ENCODE peak calls at places on chromosomes 6 and 20, in ten cellular contexts. One of them, this sample, is unnamed.

GRCh38 chr6:170097505-170098427 is 193.1 kb downstream of the DLL1 start:
- DNase-seq in CD8-positive, alpha-beta T cell: peak; percentile 8
- DNase-seq in body of pancreas: no peak
- DNase-seq in heart right ventricle: peak; percentile 2
- DNase-seq in uterus: peak; percentile 3
- DNase-seq in CD4-positive, CD25-positive, alpha-beta regulatory T cell: no peak
- DNase-seq in IMR-90: no peak
- DNase-seq in SJSA1: no peak
- DNase-seq in right atrium auricular region: peak; percentile 26
- DNase-seq in right cardiac atrium: peak; percentile 42
- DNase-seq in this sample: no peak

GRCh38 chr6:159821726-159822125 is 21.6 kb downstream of the PNLDC1 start:
- DNase-seq in body of pancreas: no peak
- DNase-seq in heart right ventricle: no peak
- DNase-seq in uterus: no peak
- DNase-seq in SJSA1: no peak
- DNase-seq in IMR-90: no peak
- DNase-seq in right atrium auricular region: no peak
- DNase-seq in CD8-positive, alpha-beta T cell: no peak
- DNase-seq in right cardiac atrium: no peak
- DNase-seq in CD4-positive, CD25-positive, alpha-beta regulatory T cell: no peak
- DNase-seq in this sample: no peak

GRCh38 chr20:1391640-1392442 is 1.0 kb downstream of the FKBP1A start:
- DNase-seq in CD8-positive, alpha-beta T cell: no peak
- DNase-seq in heart right ventricle: no peak
- DNase-seq in uterus: no peak
- DNase-seq in right cardiac atrium: no peak
- DNase-seq in right atrium auricular region: no peak
- DNase-seq in body of pancreas: no peak
- DNase-seq in IMR-90: peak; percentile 43
- DNase-seq in CD4-positive, CD25-positive, alpha-beta regulatory T cell: no peak
- DNase-seq in SJSA1: peak; percentile 59
- DNase-seq in this sample: no peak

GRCh38 chr20:40108321-40108720 is 580.7 kb downstream of the MAFB start:
- DNase-seq in heart right ventricle: no peak
- DNase-seq in SJSA1: no peak
- DNase-seq in CD8-positive, alpha-beta T cell: no peak
- DNase-seq in right atrium auricular region: no peak
- DNase-seq in uterus: no peak
- DNase-seq in right cardiac atrium: no peak
- DNase-seq in body of pancreas: no peak
- DNase-seq in IMR-90: no peak
- DNase-seq in CD4-positive, CD25-positive, alpha-beta regulatory T cell: no peak
- DNase-seq in this sample: no peak

GRCh38 chr6:147693185-147693584 is 184.7 kb downstream of the SAMD5 start:
- DNase-seq in SJSA1: no peak
- DNase-seq in right cardiac atrium: no peak
- DNase-seq in IMR-90: no peak
- DNase-seq in uterus: no peak
- DNase-seq in CD8-positive, alpha-beta T cell: no peak
- DNase-seq in heart right ventricle: no peak
- DNase-seq in right atrium auricular region: no peak
- DNase-seq in CD4-positive, CD25-positive, alpha-beta regulatory T cell: no peak
- DNase-seq in body of pancreas: no peak
- DNase-seq in this sample: no peak

GRCh38 chr6:40176117-40176516 is 241.9 kb upstream of the MOCS1 start:
- DNase-seq in CD4-positive, CD25-positive, alpha-beta regulatory T cell: no peak
- DNase-seq in right atrium auricular region: no peak
- DNase-seq in IMR-90: no peak
- DNase-seq in body of pancreas: no peak
- DNase-seq in CD8-positive, alpha-beta T cell: no peak
- DNase-seq in SJSA1: no peak
- DNase-seq in heart right ventricle: no peak
- DNase-seq in right cardiac atrium: no peak
- DNase-seq in uterus: no peak
- DNase-seq in this sample: no peak

GRCh38 chr6:38567436-38567835 is 72.3 kb downstream of the BTBD9 start:
- DNase-seq in right atrium auricular region: peak; percentile 66
- DNase-seq in IMR-90: peak; percentile 93
- DNase-seq in uterus: peak; percentile 83
- DNase-seq in CD4-positive, CD25-positive, alpha-beta regulatory T cell: no peak
- DNase-seq in right cardiac atrium: peak; percentile 87
- DNase-seq in heart right ventricle: peak; percentile 82
- DNase-seq in body of pancreas: peak; percentile 49
- DNase-seq in SJSA1: peak; percentile 61
- DNase-seq in CD8-positive, alpha-beta T cell: no peak
- DNase-seq in this sample: peak; percentile 40

GRCh38 chr6:34360556-34360955 is 31.9 kb downstream of the NUDT3 start:
- DNase-seq in right atrium auricular region: no peak
- DNase-seq in CD8-positive, alpha-beta T cell: no peak
- DNase-seq in body of pancreas: no peak
- DNase-seq in IMR-90: peak; percentile 80
- DNase-seq in CD4-positive, CD25-positive, alpha-beta regulatory T cell: no peak
- DNase-seq in right cardiac atrium: no peak
- DNase-seq in SJSA1: no peak
- DNase-seq in uterus: no peak
- DNase-seq in heart right ventricle: no peak
- DNase-seq in this sample: no peak

GRCh38 chr20:53129557-53129956 is 157.4 kb downstream of the TSHZ2 start:
- DNase-seq in IMR-90: no peak
- DNase-seq in right cardiac atrium: no peak
- DNase-seq in uterus: no peak
- DNase-seq in SJSA1: no peak
- DNase-seq in CD4-positive, CD25-positive, alpha-beta regulatory T cell: no peak
- DNase-seq in heart right ventricle: no peak
- DNase-seq in right atrium auricular region: no peak
- DNase-seq in CD8-positive, alpha-beta T cell: no peak
- DNase-seq in body of pancreas: no peak
- DNase-seq in this sample: no peak

GRCh38 chr6:111087871-111088667 is 766 bp downstream of the SLC16A10 start:
- DNase-seq in right atrium auricular region: no peak
- DNase-seq in uterus: no peak
- DNase-seq in CD8-positive, alpha-beta T cell: peak; percentile 60
- DNase-seq in CD4-positive, CD25-positive, alpha-beta regulatory T cell: peak; percentile 80
- DNase-seq in body of pancreas: peak; percentile 77
- DNase-seq in right cardiac atrium: peak; percentile 50
- DNase-seq in heart right ventricle: no peak
- DNase-seq in IMR-90: no peak
- DNase-seq in SJSA1: no peak
- DNase-seq in this sample: peak; percentile 33

GRCh38 chr6:31945507-31946369 is at the start of gene CFB:
- DNase-seq in uterus: peak; percentile 82
- DNase-seq in heart right ventricle: peak; percentile 54
- DNase-seq in CD8-positive, alpha-beta T cell: no peak
- DNase-seq in SJSA1: no peak
- DNase-seq in CD4-positive, CD25-positive, alpha-beta regulatory T cell: no peak
- DNase-seq in right atrium auricular region: peak; percentile 88
- DNase-seq in right cardiac atrium: peak; percentile 90
- DNase-seq in IMR-90: peak; percentile 86
- DNase-seq in body of pancreas: peak; percentile 76
- DNase-seq in this sample: peak; percentile 72

GRCh38 chr6:31935829-31936228 is 8.3 kb downstream of the C2 start:
- DNase-seq in body of pancreas: no peak
- DNase-seq in SJSA1: no peak
- DNase-seq in right cardiac atrium: no peak
- DNase-seq in right atrium auricular region: no peak
- DNase-seq in uterus: no peak
- DNase-seq in CD4-positive, CD25-positive, alpha-beta regulatory T cell: no peak
- DNase-seq in IMR-90: no peak
- DNase-seq in CD8-positive, alpha-beta T cell: no peak
- DNase-seq in heart right ventricle: no peak
- DNase-seq in this sample: no peak

GRCh38 chr6:31943742-31944141 is 2.2 kb upstream of the CFB start:
- DNase-seq in body of pancreas: no peak
- DNase-seq in IMR-90: no peak
- DNase-seq in right cardiac atrium: no peak
- DNase-seq in heart right ventricle: no peak
- DNase-seq in uterus: no peak
- DNase-seq in SJSA1: no peak
- DNase-seq in CD8-positive, alpha-beta T cell: no peak
- DNase-seq in right atrium auricular region: no peak
- DNase-seq in CD4-positive, CD25-positive, alpha-beta regulatory T cell: no peak
- DNase-seq in this sample: no peak

GRCh38 chr6:31945154-31945506 is 765 bp upstream of the CFB start:
- DNase-seq in IMR-90: no peak
- DNase-seq in SJSA1: no peak
- DNase-seq in CD8-positive, alpha-beta T cell: no peak
- DNase-seq in right cardiac atrium: no peak
- DNase-seq in CD4-positive, CD25-positive, alpha-beta regulatory T cell: no peak
- DNase-seq in body of pancreas: no peak
- DNase-seq in uterus: no peak
- DNase-seq in heart right ventricle: no peak
- DNase-seq in right atrium auricular region: no peak
- DNase-seq in this sample: no peak

GRCh38 chr6:31940256-31940664 is 5.6 kb upstream of the CFB start:
- DNase-seq in right atrium auricular region: no peak
- DNase-seq in IMR-90: peak; percentile 55
- DNase-seq in right cardiac atrium: no peak
- DNase-seq in uterus: no peak
- DNase-seq in CD8-positive, alpha-beta T cell: no peak
- DNase-seq in body of pancreas: no peak
- DNase-seq in CD4-positive, CD25-positive, alpha-beta regulatory T cell: no peak
- DNase-seq in heart right ventricle: no peak
- DNase-seq in SJSA1: no peak
- DNase-seq in this sample: no peak
- H3K27ac ChIP-seq in right atrium auricular region: no peak overlapping the region
- H3K27ac ChIP-seq in IMR-90: no peak overlapping the region
- H3K27ac ChIP-seq in right cardiac atrium: no peak overlapping the region
- H3K27ac ChIP-seq in uterus: no peak overlapping the region
- H3K27ac ChIP-seq in CD8-positive, alpha-beta T cell: no peak overlapping the region
- H3K27ac ChIP-seq in body of pancreas: no peak overlapping the region
- H3K27ac ChIP-seq in CD4-positive, CD25-positive, alpha-beta regulatory T cell: no peak overlapping the region
- H3K27ac ChIP-seq in heart right ventricle: no peak overlapping the region
- H3K27ac ChIP-seq in SJSA1: no peak overlapping the region
- H3K27ac ChIP-seq in this sample: no peak overlapping the region

DNA sequence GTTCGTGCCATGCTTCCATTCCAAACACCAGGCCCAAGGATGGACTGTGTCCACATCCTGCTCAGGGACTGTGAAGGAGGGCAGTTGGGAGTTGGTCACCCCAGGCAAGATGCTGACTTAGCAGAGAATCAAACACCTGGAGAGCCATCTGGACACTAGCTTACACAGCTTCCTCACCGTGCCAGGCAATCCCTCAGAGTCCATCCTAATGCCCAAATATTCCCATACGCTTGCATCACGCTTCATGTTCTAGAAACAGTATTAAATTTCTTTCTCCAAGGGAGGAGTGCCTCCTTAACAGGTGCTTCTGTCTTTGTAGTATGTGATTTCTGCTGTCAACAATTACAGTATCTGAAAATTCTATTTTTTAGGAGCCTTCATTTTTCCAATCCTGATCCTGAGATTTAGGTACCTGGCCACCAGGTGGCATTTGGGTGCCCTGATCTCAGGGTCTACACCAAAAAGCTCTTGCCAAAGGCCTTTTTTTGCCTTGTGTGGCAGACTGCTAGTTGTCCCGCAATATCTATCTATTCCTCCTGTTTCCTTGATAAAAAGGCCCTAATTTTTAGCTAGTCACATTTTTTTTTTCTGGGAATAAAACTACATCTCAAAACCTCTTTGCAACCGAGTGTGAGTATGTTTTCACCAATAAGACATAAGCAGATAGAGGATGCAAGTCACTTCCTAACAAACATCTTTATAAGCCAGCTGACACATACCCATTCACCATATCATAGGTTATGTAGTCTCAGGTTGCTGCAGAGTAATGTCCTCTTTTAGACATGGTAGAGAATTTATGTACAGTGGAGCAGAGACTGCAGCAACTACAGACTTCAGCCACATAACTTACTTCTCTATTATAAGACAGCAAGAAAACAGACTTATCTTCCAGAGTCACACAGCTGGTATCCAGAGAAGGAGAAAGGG is 85.0 kb downstream of the PREP start:
- DNase-seq in CD4-positive, CD25-positive, alpha-beta regulatory T cell: no peak
- DNase-seq in IMR-90: no peak
- DNase-seq in body of pancreas: peak; percentile 46
- DNase-seq in CD8-positive, alpha-beta T cell: no peak
- DNase-seq in uterus: no peak
- DNase-seq in SJSA1: no peak
- DNase-seq in heart right ventricle: no peak
- DNase-seq in right cardiac atrium: no peak
- DNase-seq in right atrium auricular region: no peak
- DNase-seq in this sample: no peak
- H3K4me1 ChIP-seq in CD4-positive, CD25-positive, alpha-beta regulatory T cell: no peaks in the 10 kb centered on the region
- H3K4me1 ChIP-seq in IMR-90: no peaks in the 10 kb centered on the region
- H3K4me1 ChIP-seq in body of pancreas: peaks cover 24% of the 10 kb centered on the region
- H3K4me1 ChIP-seq in CD8-positive, alpha-beta T cell: no peaks in the 10 kb centered on the region
- H3K4me1 ChIP-seq in uterus: no peaks in the 10 kb centered on the region
- H3K4me1 ChIP-seq in SJSA1: peaks cover 7% of the 10 kb centered on the region
- H3K4me1 ChIP-seq in heart right ventricle: peaks cover 5% of the 10 kb centered on the region
- H3K4me1 ChIP-seq in right cardiac atrium: no peaks in the 10 kb centered on the region
- H3K4me1 ChIP-seq in right atrium auricular region: peaks cover 9% of the 10 kb centered on the region
- H3K4me1 ChIP-seq in this sample: no peaks in the 10 kb centered on the region

GRCh38 chr6:109299695-109300564 is 82.3 kb downstream of the CD164 start:
- DNase-seq in right cardiac atrium: no peak
- DNase-seq in heart right ventricle: peak; percentile 62
- DNase-seq in CD8-positive, alpha-beta T cell: no peak
- DNase-seq in SJSA1: no peak
- DNase-seq in IMR-90: no peak
- DNase-seq in uterus: peak; percentile 32
- DNase-seq in right atrium auricular region: no peak
- DNase-seq in CD4-positive, CD25-positive, alpha-beta regulatory T cell: no peak
- DNase-seq in body of pancreas: peak; percentile 66
- DNase-seq in this sample: no peak
- H3K27ac ChIP-seq in right cardiac atrium: peak overlapping the region; percentile 88
- H3K27ac ChIP-seq in heart right ventricle: peak overlapping the region; percentile 77
- H3K27ac ChIP-seq in CD8-positive, alpha-beta T cell: no peak overlapping the region
- H3K27ac ChIP-seq in SJSA1: no peak overlapping the region
- H3K27ac ChIP-seq in IMR-90: no peak overlapping the region
- H3K27ac ChIP-seq in uterus: peak overlapping the region; percentile 64
- H3K27ac ChIP-seq in right atrium auricular region: peak overlapping the region; percentile 91
- H3K27ac ChIP-seq in CD4-positive, CD25-positive, alpha-beta regulatory T cell: no peak overlapping the region
- H3K27ac ChIP-seq in body of pancreas: peak overlapping the region; percentile 47
- H3K27ac ChIP-seq in this sample: no peak overlapping the region

DNA sequence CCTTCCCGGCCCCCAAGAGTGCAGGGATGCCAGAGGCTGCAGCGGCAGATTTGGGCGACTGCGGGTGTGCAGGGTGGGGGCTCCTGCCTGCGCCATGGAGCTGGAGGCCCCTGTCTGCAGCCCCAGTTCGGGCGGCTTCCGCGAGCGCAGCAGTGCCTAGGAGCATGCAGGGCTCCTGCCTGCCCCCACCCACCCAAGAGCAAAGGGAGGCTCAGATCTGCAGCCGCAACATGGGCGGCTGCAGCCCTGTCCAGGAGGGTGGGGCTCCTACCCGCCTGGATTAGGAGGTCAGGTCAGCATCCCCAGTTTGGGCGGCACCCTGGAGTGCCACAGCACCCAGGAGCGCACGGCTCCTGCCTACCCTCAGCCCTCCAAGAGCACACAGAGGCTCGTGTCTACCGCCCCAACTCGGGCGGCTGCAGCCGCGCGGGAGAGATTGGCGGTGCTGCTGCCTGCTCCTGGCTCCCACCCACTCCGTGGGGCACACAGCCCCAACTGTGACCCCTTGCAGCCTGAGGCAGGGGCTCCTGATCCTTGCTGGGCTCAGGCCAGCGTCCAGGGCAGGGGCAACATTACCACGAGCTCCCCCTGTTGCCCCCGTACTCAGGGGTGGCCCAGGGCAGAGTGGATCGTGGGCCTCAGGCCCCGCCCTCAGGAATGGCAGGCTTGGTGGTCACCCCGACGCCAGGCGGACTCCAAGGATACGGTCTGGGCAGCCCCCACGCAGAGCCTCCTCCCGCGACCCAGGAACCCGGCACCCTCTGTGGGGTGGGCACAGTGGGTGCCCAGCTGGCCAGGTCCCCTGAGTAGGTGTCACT is 55.5 kb upstream of the UNC93A start:
- DNase-seq in IMR-90: no peak
- DNase-seq in body of pancreas: no peak
- DNase-seq in heart right ventricle: no peak
- DNase-seq in right cardiac atrium: no peak
- DNase-seq in uterus: no peak
- DNase-seq in right atrium auricular region: no peak
- DNase-seq in SJSA1: no peak
- DNase-seq in CD8-positive, alpha-beta T cell: no peak
- DNase-seq in CD4-positive, CD25-positive, alpha-beta regulatory T cell: no peak
- DNase-seq in this sample: no peak
- H3K4me1 ChIP-seq in IMR-90: no peaks in the 10 kb centered on the region
- H3K4me1 ChIP-seq in body of pancreas: no peaks in the 10 kb centered on the region
- H3K4me1 ChIP-seq in heart right ventricle: no peaks in the 10 kb centered on the region
- H3K4me1 ChIP-seq in right cardiac atrium: no peaks in the 10 kb centered on the region
- H3K4me1 ChIP-seq in uterus: no peaks in the 10 kb centered on the region
- H3K4me1 ChIP-seq in right atrium auricular region: no peaks in the 10 kb centered on the region
- H3K4me1 ChIP-seq in SJSA1: no peaks in the 10 kb centered on the region
- H3K4me1 ChIP-seq in CD8-positive, alpha-beta T cell: no peaks in the 10 kb centered on the region
- H3K4me1 ChIP-seq in CD4-positive, CD25-positive, alpha-beta regulatory T cell: no peaks in the 10 kb centered on the region
- H3K4me1 ChIP-seq in this sample: no peaks in the 10 kb centered on the region